ENCODE peak calls at places on chromosomes 2 and 18, in nine cellular contexts. V is heart left ventricle; T is heart right ventricle; X is body of pancreas; F is CD8-positive, alpha-beta T cell; E is CD4-positive, alpha-beta T cell; M is fibroblast of lung; L is adrenal gland; H is spleen. N is an unnamed sample.

GRCh38 chr2:208584387-208584965 is 177.9 kb downstream of the PTH2R start:
- DNase-seq in V (no peak), T (no peak), X (no peak), F (no peak), E (no peak), M (no peak), L (no peak), H (no peak), N (no peak)

GRCh38 chr2:25821225-25822056 is 56.8 kb downstream of the ASXL2 start:
- DNase-seq in V (no peak), T (no peak), X (no peak), F (no peak), E (no peak), M (peak; percentile 91), L (no peak), H (no peak), N (no peak)

GRCh38 chr18:23487738-23488625 is 15.3 kb upstream of the RMC1 start:
- DNase-seq in V (no peak), T (no peak), X (no peak), F (peak; percentile 48), E (peak; percentile 17), M (peak; percentile 20), L (no peak), H (peak; percentile 85), N (no peak)

GRCh38 chr18:7839548-7839947 is 272.4 kb downstream of the PTPRM start:
- DNase-seq in V (peak; percentile 33), T (no peak), X (no peak), F (no peak), E (no peak), M (no peak), L (no peak), H (no peak), N (no peak)

GRCh38 chr2:119435148-119435952 is 3.7 kb downstream of the TMEM37 start:
- DNase-seq in V (no peak), T (no peak), X (no peak), F (no peak), E (no peak), M (no peak), L (peak; percentile 24), H (no peak), N (no peak)

GRCh38 chr2:186732843-186733242 is 39.0 kb downstream of the FAM171B start:
- DNase-seq in V (no peak), T (no peak), X (no peak), F (no peak), E (no peak), M (no peak), L (no peak), H (no peak), N (no peak)

GRCh38 chr18:68438983-68439382 is 275.9 kb downstream of the TMX3 start:
- DNase-seq in V (peak; percentile 26), T (no peak), X (no peak), F (no peak), E (no peak), M (peak; percentile 78), L (no peak), H (no peak), N (no peak)

GRCh38 chr2:117985092-117985491 is 28.8 kb downstream of the CCDC93 start:
- DNase-seq in V (no peak), T (no peak), X (no peak), F (no peak), E (no peak), M (no peak), L (no peak), H (no peak), N (no peak)

GRCh38 chr2:162574615-162575452 is 230.9 kb downstream of the GCA start:
- DNase-seq in V (no peak), T (no peak), X (peak; percentile 41), F (no peak), E (no peak), M (no peak), L (no peak), H (no peak), N (no peak)

GRCh38 chr2:69459936-69460335 is 22.7 kb upstream of the NFU1 start:
- DNase-seq in V (no peak), T (no peak), X (no peak), F (no peak), E (no peak), M (no peak), L (no peak), H (no peak), N (no peak)

GRCh38 chr2:10285578-10286198 is 17.0 kb upstream of the HPCAL1 start:
- DNase-seq in V (peak; percentile 89), T (peak; percentile 78), X (peak; percentile 89), F (no peak), E (no peak), M (peak; percentile 61), L (peak; percentile 96), H (peak; percentile 88), N (no peak)

GRCh38 chr2:120531863-120532600 is 186.1 kb downstream of the INHBB start:
- DNase-seq in V (peak; percentile 56), T (no peak), X (no peak), F (no peak), E (no peak), M (peak; percentile 84), L (peak; percentile 77), H (peak; percentile 66), N (no peak)

GRCh38 chr2:98867539-98868309 is 68.3 kb downstream of the CRACDL start:
- DNase-seq in V (no peak), T (no peak), X (no peak), F (no peak), E (no peak), M (peak; percentile 32), L (no peak), H (no peak), N (no peak)

DNA sequence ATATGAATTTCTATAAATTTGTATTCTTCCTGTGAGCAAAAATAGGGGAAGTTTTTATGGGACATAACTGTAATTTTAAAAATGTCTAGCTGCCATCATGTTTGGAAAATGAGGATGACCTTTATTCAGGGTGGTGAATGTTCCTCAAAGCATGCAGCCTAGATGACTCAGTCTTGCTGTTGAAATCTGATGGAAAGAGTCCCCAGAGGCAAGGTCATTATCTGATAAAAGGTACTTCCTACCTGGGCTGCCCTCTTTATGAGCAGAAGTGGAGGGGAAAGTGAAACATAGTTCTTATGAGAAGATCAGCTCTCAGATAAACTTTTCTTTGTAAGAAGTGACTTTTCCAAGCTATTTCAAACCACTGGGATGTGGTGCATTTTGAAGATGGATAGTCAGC is 1144.7 kb upstream of the PIK3C3 start:
- DNase-seq in V (no peak), T (no peak), X (no peak), F (no peak), E (no peak), M (peak; percentile 64), L (no peak), H (no peak), N (no peak)
- H3K27me3 ChIP-seq in V (no peaks in the 10 kb centered on the region), T (no peaks in the 10 kb centered on the region), X (no peaks in the 10 kb centered on the region), F (no peaks in the 10 kb centered on the region), E (no peaks in the 10 kb centered on the region), M (no peaks in the 10 kb centered on the region), L (no peaks in the 10 kb centered on the region), H (no peaks in the 10 kb centered on the region), N (no peaks in the 10 kb centered on the region)

GRCh38 chr2:177250461-177250860 is 14.1 kb downstream of the NFE2L2 start:
- DNase-seq in V (no peak), T (no peak), X (no peak), F (no peak), E (no peak), M (no peak), L (no peak), H (no peak), N (no peak)
- H3K27ac ChIP-seq in V (no peak overlapping the region), T (peak overlapping the region; percentile 70), X (no peak overlapping the region), F (no peak overlapping the region), E (no peak overlapping the region), M (no peak overlapping the region), L (no peak overlapping the region), H (no peak overlapping the region), N (peak overlapping the region; percentile 61)

GRCh38 chr2:222861411-222862067 is 703 bp downstream of the ACSL3 start:
- DNase-seq in V (peak; percentile 68), T (peak; percentile 60), X (no peak), F (peak; percentile 33), E (peak; percentile 14), M (no peak), L (peak; percentile 62), H (peak; percentile 92), N (peak; percentile 60)

GRCh38 chr2:222860740-222861410 is at the start of gene ACSL3:
- DNase-seq in V (peak; percentile 99), T (peak; percentile 98), X (peak; percentile 96), F (peak; percentile 91), E (peak; percentile 88), M (peak; percentile 92), L (peak; percentile 98), H (peak; percentile 99), N (peak; percentile 94)

GRCh38 chr2:222862915-222863544 is 2.2 kb downstream of the ACSL3 start:
- DNase-seq in V (no peak), T (no peak), X (no peak), F (no peak), E (no peak), M (peak; percentile 71), L (no peak), H (no peak), N (no peak)

GRCh38 chr2:222864296-222864695 is 3.5 kb downstream of the ACSL3 start:
- DNase-seq in V (peak; percentile 49), T (no peak), X (no peak), F (no peak), E (no peak), M (peak; percentile 84), L (peak; percentile 68), H (no peak), N (no peak)

GRCh38 chr2:222862068-222862914 is 1.5 kb downstream of the ACSL3 start:
- DNase-seq in V (no peak), T (no peak), X (no peak), F (no peak), E (no peak), M (peak; percentile 75), L (no peak), H (no peak), N (no peak)
- TF ChIP-seq CTCF in V (peak; percentile 30), T (no peak), X (peak; percentile 14), F (no peak), E (no peak), M (peak; percentile 43), L (no peak), H (no peak), N (no peak)

GRCh38 chr2:38415023-38415422 is 38.0 kb upstream of the ATL2 start:
- DNase-seq in V (no peak), T (no peak), X (no peak), F (no peak), E (no peak), M (no peak), L (no peak), H (no peak), N (no peak)
- H3K27me3 ChIP-seq in V (no peaks in the 10 kb centered on the region), T (no peaks in the 10 kb centered on the region), X (no peaks in the 10 kb centered on the region), F (no peaks in the 10 kb centered on the region), E (peaks cover 6% of the 10 kb centered on the region), M (peaks cover 5% of the 10 kb centered on the region), L (no peaks in the 10 kb centered on the region), H (no peaks in the 10 kb centered on the region), N (no peaks in the 10 kb centered on the region)

DNA sequence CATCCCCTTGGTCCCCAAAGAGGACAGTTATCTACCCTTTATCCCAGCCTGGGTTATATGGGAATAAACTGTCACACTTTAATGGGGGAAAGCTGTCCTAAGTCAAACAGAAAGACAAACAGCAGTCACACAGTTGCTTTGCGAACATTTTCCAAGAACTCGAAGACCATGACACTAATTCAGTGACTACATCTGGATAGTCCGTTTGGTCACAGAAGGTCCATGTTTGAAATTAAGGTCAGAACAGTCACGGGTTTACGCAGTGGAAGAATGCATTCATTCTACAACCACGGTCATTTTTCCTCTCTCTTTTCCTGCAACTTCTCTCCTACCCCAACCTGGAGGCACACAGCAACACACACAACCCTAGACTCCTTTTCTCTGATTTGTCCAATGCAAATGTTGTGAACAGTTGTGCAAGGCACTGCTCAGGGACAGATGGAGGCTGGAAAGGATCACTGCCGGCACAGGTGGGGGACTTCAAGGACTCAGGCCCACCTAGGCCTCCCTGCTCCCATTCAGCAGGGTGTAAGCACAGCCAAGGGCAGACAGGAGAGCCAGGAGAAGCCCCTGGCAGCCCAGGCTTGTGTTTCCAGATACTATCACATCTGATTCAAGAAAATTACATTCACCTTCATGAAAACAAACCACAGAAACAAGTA is 39.9 kb downstream of the ZNF516 start:
- DNase-seq in V (no peak), T (no peak), X (no peak), F (no peak), E (no peak), M (peak; percentile 24), L (no peak), H (no peak), N (no peak)
- H3K27ac ChIP-seq in V (no peak overlapping the region), T (no peak overlapping the region), X (no peak overlapping the region), F (no peak overlapping the region), E (no peak overlapping the region), M (no peak overlapping the region), L (no peak overlapping the region), H (no peak overlapping the region), N (no peak overlapping the region)